ENCODE peak calls at places on chromosomes 5 and 9, in seven cellular contexts. Y is T-helper 1 cell; M is HCEC 1CT; F is dorsolateral prefrontal cortex; S is activated CD4-positive, alpha-beta T cell treated with anti-CD3 and anti-CD28 coated beads, Interleukin-2, amount 50 U/mL, for 1 hour; T is GM12878; U is anterior cingulate cortex. B is an unnamed sample.

GRCh38 chr5:14603141-14603540 is 21.5 kb downstream of the OTULINL start:
- DNase-seq in Y (no peak), M (no peak), F (no peak), S (no peak), T (no peak), U (no peak), B (no peak)

GRCh38 chr9:129252937-129253819 is 75.1 kb upstream of the IER5L start:
- DNase-seq in Y (no peak), M (no peak), F (no peak), S (no peak), T (no peak), U (no peak), B (no peak)

GRCh38 chr9:105216440-105217178 is 27.8 kb upstream of the SLC44A1 start:
- DNase-seq in Y (no peak), M (no peak), F (peak; percentile 65), S (no peak), T (no peak), U (no peak), B (no peak)

GRCh38 chr5:76393035-76393680 is 9.9 kb upstream of the IQGAP2 start:
- DNase-seq in Y (peak; percentile 29), M (no peak), F (no peak), S (peak; percentile 12), T (no peak), U (no peak), B (no peak)

GRCh38 chr5:111775224-111775623 is 18.2 kb upstream of the NREP start:
- DNase-seq in Y (no peak), M (peak; percentile 72), F (no peak), S (no peak), T (no peak), U (no peak), B (no peak)

GRCh38 chr9:122991370-122991830 is 42.1 kb upstream of the GPR21 start:
- DNase-seq in Y (peak; percentile 33), M (peak; percentile 87), F (no peak), S (peak; percentile 18), T (peak; percentile 23), U (no peak), B (no peak)

GRCh38 chr9:134971196-134971595 is 53.5 kb upstream of the FCN1 start:
- DNase-seq in Y (no peak), M (no peak), F (no peak), S (no peak), T (no peak), U (no peak), B (no peak)

GRCh38 chr9:95515272-95516113 is 1.3 kb downstream of the PTCH1 start:
- DNase-seq in Y (no peak), M (no peak), F (peak; percentile 53), S (peak; percentile 22), T (no peak), U (no peak), B (no peak)

GRCh38 chr9:115198018-115198417 is 80.1 kb upstream of the TNC start:
- DNase-seq in Y (no peak), M (peak; percentile 87), F (no peak), S (no peak), T (no peak), U (no peak), B (no peak)

GRCh38 chr9:38048319-38048969 is 20.6 kb downstream of the SHB start:
- DNase-seq in Y (no peak), M (no peak), F (no peak), S (no peak), T (no peak), U (no peak), B (no peak)

GRCh38 chr9:87567047-87567446 is 69.4 kb downstream of the DAPK1 start:
- DNase-seq in Y (no peak), M (no peak), F (peak; percentile 53), S (no peak), T (no peak), U (no peak), B (no peak)

GRCh38 chr5:36664762-36665161 is 58.4 kb downstream of the SLC1A3 start:
- DNase-seq in Y (no peak), M (no peak), F (no peak), S (no peak), T (no peak), U (no peak), B (no peak)

GRCh38 chr5:16957305-16958165 is 21.4 kb upstream of the MYO10 start:
- DNase-seq in Y (no peak), M (peak; percentile 98), F (no peak), S (no peak), T (no peak), U (no peak), B (no peak)

GRCh38 chr5:4941957-4942830 is 197.9 kb upstream of the ADAMTS16 start:
- DNase-seq in Y (no peak), M (no peak), F (peak; percentile 59), S (no peak), T (no peak), U (no peak), B (no peak)

GRCh38 chr9:3532158-3532557 is 6.4 kb upstream of the RFX3 start:
- DNase-seq in Y (no peak), M (no peak), F (no peak), S (no peak), T (no peak), U (no peak), B (no peak)

GRCh38 chr5:60578295-60578694 is 121.7 kb downstream of the DEPDC1B start:
- DNase-seq in Y (peak; percentile 1), M (no peak), F (no peak), S (no peak), T (no peak), U (no peak), B (no peak)

GRCh38 chr5:157670662-157671591 is at the start of gene C5orf52:
- DNase-seq in Y (peak; percentile 27), M (peak; percentile 12), F (peak; percentile 44), S (peak; percentile 13), T (peak; percentile 23), U (peak; percentile 12), B (no peak)

GRCh38 chr5:173583384-173583783 is 33.1 kb downstream of the BOD1 start:
- DNase-seq in Y (no peak), M (no peak), F (no peak), S (no peak), T (no peak), U (no peak), B (no peak)

GRCh38 chr5:167653645-167654106 is 637.8 kb upstream of the WWC1 start:
- DNase-seq in Y (no peak), M (peak; percentile 62), F (no peak), S (no peak), T (no peak), U (no peak), B (no peak)

GRCh38 chr9:112378441-112379176 is 1.3 kb upstream of the HSDL2 start:
- DNase-seq in Y (peak; percentile 19), M (peak; percentile 4), F (peak; percentile 5), S (no peak), T (no peak), U (no peak), B (peak; percentile 30)

GRCh38 chr5:160458971-160459800 is 37.5 kb downstream of the PTTG1 start:
- DNase-seq in Y (no peak), M (peak; percentile 9), F (no peak), S (no peak), T (peak; percentile 92), U (no peak), B (no peak)

GRCh38 chr9:36154213-36154952 is 14.8 kb upstream of the CCIN start:
- DNase-seq in Y (no peak), M (peak; percentile 63), F (no peak), S (no peak), T (no peak), U (no peak), B (no peak)

GRCh38 chr5:35884125-35884788 is 27.6 kb downstream of the IL7R start:
- DNase-seq in Y (peak; percentile 45), M (peak; percentile 93), F (no peak), S (no peak), T (no peak), U (no peak), B (peak; percentile 41)

GRCh38 chr5:96807099-96807654 is 568 bp downstream of the ERAP1 start:
- DNase-seq in Y (peak; percentile 52), M (peak; percentile 61), F (peak; percentile 75), S (no peak), T (no peak), U (peak; percentile 16), B (peak; percentile 80)